ENCODE peak calls at places on chromosomes 16 and 17, in five cellular contexts. One of them, this sample, is unnamed.

GRCh38 chr16:5018791-5019190 is 14.9 kb downstream of the NAGPA start:
- DNase-seq in GM12878: no peak
- DNase-seq in SK-N-SH: no peak
- DNase-seq in K562: no peak
- DNase-seq in HepG2: no peak
- DNase-seq in this sample: no peak

GRCh38 chr17:7102421-7102820 is 12.2 kb downstream of the ASGR2 start:
- DNase-seq in SK-N-SH: no peak
- DNase-seq in HepG2: no peak
- DNase-seq in K562: no peak
- DNase-seq in GM12878: no peak
- DNase-seq in this sample: no peak

GRCh38 chr16:80694950-80695471 is 109.4 kb downstream of the CDYL2 start:
- DNase-seq in HepG2: no peak
- DNase-seq in GM12878: no peak
- DNase-seq in K562: no peak
- DNase-seq in SK-N-SH: no peak
- DNase-seq in this sample: no peak

GRCh38 chr16:2838928-2839327 is 8.8 kb downstream of the ZG16B start:
- DNase-seq in K562: peak; percentile 76
- DNase-seq in SK-N-SH: peak; percentile 90
- DNase-seq in GM12878: no peak
- DNase-seq in HepG2: peak; percentile 72
- DNase-seq in this sample: peak; percentile 51

GRCh38 chr16:48676836-48677235 is 66.9 kb upstream of the N4BP1 start:
- DNase-seq in SK-N-SH: no peak
- DNase-seq in HepG2: no peak
- DNase-seq in GM12878: no peak
- DNase-seq in K562: no peak
- DNase-seq in this sample: peak; percentile 10

GRCh38 chr17:17063546-17064122 is 21.4 kb downstream of the MPRIP start:
- DNase-seq in SK-N-SH: no peak
- DNase-seq in K562: no peak
- DNase-seq in GM12878: no peak
- DNase-seq in HepG2: no peak
- DNase-seq in this sample: peak; percentile 52

GRCh38 chr17:4247981-4248388 is 15.8 kb downstream of the ANKFY1 start:
- DNase-seq in SK-N-SH: no peak
- DNase-seq in K562: peak; percentile 29
- DNase-seq in GM12878: no peak
- DNase-seq in HepG2: peak; percentile 55
- DNase-seq in this sample: no peak

GRCh38 chr16:1305823-1306222 is 3.6 kb upstream of the UBE2I start:
- DNase-seq in SK-N-SH: no peak
- DNase-seq in HepG2: no peak
- DNase-seq in GM12878: no peak
- DNase-seq in K562: no peak
- DNase-seq in this sample: no peak

GRCh38 chr16:85990861-85991301 is 91.9 kb downstream of the IRF8 start:
- DNase-seq in K562: no peak
- DNase-seq in GM12878: peak; percentile 68
- DNase-seq in SK-N-SH: no peak
- DNase-seq in HepG2: no peak
- DNase-seq in this sample: no peak

GRCh38 chr17:35612924-35613521 is 25.9 kb downstream of the AP2B1 start:
- DNase-seq in K562: peak; percentile 28
- DNase-seq in HepG2: peak; percentile 48
- DNase-seq in GM12878: no peak
- DNase-seq in SK-N-SH: peak; percentile 52
- DNase-seq in this sample: peak; percentile 40

GRCh38 chr17:62892870-62893338 is 73.1 kb upstream of the TANC2 start:
- DNase-seq in SK-N-SH: no peak
- DNase-seq in HepG2: peak; percentile 20
- DNase-seq in K562: no peak
- DNase-seq in GM12878: no peak
- DNase-seq in this sample: peak; percentile 63

GRCh38 chr17:1515640-1516402 is 591 bp downstream of the INPP5K start:
- DNase-seq in GM12878: peak; percentile 70
- DNase-seq in HepG2: peak; percentile 71
- DNase-seq in SK-N-SH: peak; percentile 70
- DNase-seq in K562: no peak
- DNase-seq in this sample: no peak

GRCh38 chr17:71260366-71260765 is 860.5 kb upstream of the SOX9 start:
- DNase-seq in SK-N-SH: no peak
- DNase-seq in K562: no peak
- DNase-seq in GM12878: no peak
- DNase-seq in HepG2: no peak
- DNase-seq in this sample: no peak

GRCh38 chr16:82855471-82855870 is 228.7 kb downstream of the CDH13 start:
- DNase-seq in SK-N-SH: no peak
- DNase-seq in HepG2: no peak
- DNase-seq in K562: no peak
- DNase-seq in GM12878: no peak
- DNase-seq in this sample: no peak

GRCh38 chr16:46607529-46607928 is 13.7 kb downstream of the SHCBP1 start:
- DNase-seq in GM12878: no peak
- DNase-seq in K562: peak; percentile 30
- DNase-seq in SK-N-SH: no peak
- DNase-seq in HepG2: peak; percentile 55
- DNase-seq in this sample: no peak

GRCh38 chr17:28189667-28190066 is 129.3 kb upstream of the TMEM97 start:
- DNase-seq in SK-N-SH: no peak
- DNase-seq in HepG2: no peak
- DNase-seq in K562: no peak
- DNase-seq in GM12878: no peak
- DNase-seq in this sample: no peak

GRCh38 chr16:64397945-64398508 is 723.8 kb downstream of the CDH11 start:
- DNase-seq in K562: no peak
- DNase-seq in HepG2: no peak
- DNase-seq in GM12878: no peak
- DNase-seq in SK-N-SH: no peak
- DNase-seq in this sample: no peak

GRCh38 chr16:63702981-63703590 is 1418.8 kb downstream of the CDH11 start:
- DNase-seq in GM12878: no peak
- DNase-seq in HepG2: peak; percentile 21
- DNase-seq in K562: no peak
- DNase-seq in SK-N-SH: no peak
- DNase-seq in this sample: no peak

GRCh38 chr16:87527055-87527724 is 34.4 kb upstream of the ZCCHC14 start:
- DNase-seq in SK-N-SH: no peak
- DNase-seq in GM12878: no peak
- DNase-seq in K562: no peak
- DNase-seq in HepG2: no peak
- DNase-seq in this sample: no peak

GRCh38 chr17:28038802-28039600 is 3.5 kb upstream of the NLK start:
- DNase-seq in HepG2: no peak
- DNase-seq in GM12878: no peak
- DNase-seq in K562: no peak
- DNase-seq in SK-N-SH: no peak
- DNase-seq in this sample: no peak

GRCh38 chr17:77772899-77773358 is 185.6 kb upstream of the TNRC6C start:
- DNase-seq in HepG2: no peak
- DNase-seq in GM12878: no peak
- DNase-seq in K562: no peak
- DNase-seq in SK-N-SH: peak; percentile 76
- DNase-seq in this sample: no peak

GRCh38 chr16:55030944-55031343 is 100.3 kb downstream of the IRX5 start:
- DNase-seq in K562: no peak
- DNase-seq in HepG2: no peak
- DNase-seq in SK-N-SH: no peak
- DNase-seq in GM12878: no peak
- DNase-seq in this sample: no peak

GRCh38 chr17:73532441-73532901 is 111.8 kb downstream of the SDK2 start:
- DNase-seq in HepG2: no peak
- DNase-seq in SK-N-SH: peak; percentile 88
- DNase-seq in K562: no peak
- DNase-seq in GM12878: no peak
- DNase-seq in this sample: no peak

GRCh38 chr17:49361902-49362722 is at the start of gene ZNF652:
- DNase-seq in K562: peak; percentile 98
- DNase-seq in SK-N-SH: peak; percentile 100
- DNase-seq in GM12878: peak; percentile 65
- DNase-seq in HepG2: peak; percentile 96
- DNase-seq in this sample: peak; percentile 89

GRCh38 chr17:77535892-77536291 is 395.1 kb downstream of the SEC14L1 start:
- DNase-seq in HepG2: no peak
- DNase-seq in K562: peak; percentile 32
- DNase-seq in GM12878: no peak
- DNase-seq in SK-N-SH: no peak
- DNase-seq in this sample: no peak

GRCh38 chr16:10497132-10498088 is 83.0 kb downstream of the EMP2 start:
- DNase-seq in SK-N-SH: no peak
- DNase-seq in HepG2: no peak
- DNase-seq in K562: peak; percentile 51
- DNase-seq in GM12878: no peak
- DNase-seq in this sample: no peak

GRCh38 chr16:1863681-1864460 is 8.1 kb downstream of the MEIOB start:
- DNase-seq in K562: no peak
- DNase-seq in GM12878: no peak
- DNase-seq in HepG2: no peak
- DNase-seq in SK-N-SH: peak; percentile 44
- DNase-seq in this sample: no peak

GRCh38 chr16:85650864-85651811 is 37.6 kb downstream of the GINS2 start:
- DNase-seq in HepG2: no peak
- DNase-seq in SK-N-SH: peak; percentile 86
- DNase-seq in K562: no peak
- DNase-seq in GM12878: no peak
- DNase-seq in this sample: no peak

GRCh38 chr17:79631640-79632431 is 21.0 kb upstream of the RBFOX3 start:
- DNase-seq in HepG2: no peak
- DNase-seq in K562: no peak
- DNase-seq in GM12878: no peak
- DNase-seq in SK-N-SH: peak; percentile 24
- DNase-seq in this sample: no peak

GRCh38 chr17:33501185-33501584 is 208.1 kb upstream of the ASIC2 start:
- DNase-seq in HepG2: no peak
- DNase-seq in GM12878: no peak
- DNase-seq in K562: no peak
- DNase-seq in SK-N-SH: no peak
- DNase-seq in this sample: no peak

GRCh38 chr16:31200821-31201510 is 1.6 kb downstream of the PYCARD start:
- DNase-seq in HepG2: no peak
- DNase-seq in GM12878: no peak
- DNase-seq in K562: no peak
- DNase-seq in SK-N-SH: no peak
- DNase-seq in this sample: peak; percentile 81

GRCh38 chr16:46673320-46674013 is 15.5 kb downstream of the VPS35 start:
- DNase-seq in HepG2: peak; percentile 79
- DNase-seq in GM12878: peak; percentile 27
- DNase-seq in K562: peak; percentile 78
- DNase-seq in SK-N-SH: peak; percentile 75
- DNase-seq in this sample: no peak

GRCh38 chr17:42116705-42117396 is 4.3 kb downstream of the KAT2A start:
- DNase-seq in HepG2: peak; percentile 85
- DNase-seq in SK-N-SH: peak; percentile 87
- DNase-seq in GM12878: no peak
- DNase-seq in K562: peak; percentile 63
- DNase-seq in this sample: peak; percentile 84

GRCh38 chr16:58862334-58863024 is 128.4 kb upstream of the GOT2 start:
- DNase-seq in GM12878: no peak
- DNase-seq in HepG2: no peak
- DNase-seq in K562: no peak
- DNase-seq in SK-N-SH: no peak
- DNase-seq in this sample: no peak

GRCh38 chr17:1107777-1108559 is 71.8 kb downstream of the ABR start:
- DNase-seq in SK-N-SH: no peak
- DNase-seq in GM12878: no peak
- DNase-seq in K562: no peak
- DNase-seq in HepG2: no peak
- DNase-seq in this sample: no peak

GRCh38 chr16:70304892-70305448 is 6.0 kb downstream of the DDX19B start:
- DNase-seq in K562: no peak
- DNase-seq in SK-N-SH: no peak
- DNase-seq in GM12878: no peak
- DNase-seq in HepG2: no peak
- DNase-seq in this sample: no peak

GRCh38 chr17:67377727-67378443 is 804 bp downstream of the PITPNC1 start:
- DNase-seq in K562: peak; percentile 60
- DNase-seq in SK-N-SH: peak; percentile 88
- DNase-seq in GM12878: no peak
- DNase-seq in HepG2: no peak
- DNase-seq in this sample: no peak
- TF ChIP-seq GABPA in K562: no peak
- TF ChIP-seq GABPA in SK-N-SH: no peak
- TF ChIP-seq GABPA in GM12878: no peak
- TF ChIP-seq GABPA in HepG2: no peak
- TF ChIP-seq GABPA in this sample: no peak

DNA sequence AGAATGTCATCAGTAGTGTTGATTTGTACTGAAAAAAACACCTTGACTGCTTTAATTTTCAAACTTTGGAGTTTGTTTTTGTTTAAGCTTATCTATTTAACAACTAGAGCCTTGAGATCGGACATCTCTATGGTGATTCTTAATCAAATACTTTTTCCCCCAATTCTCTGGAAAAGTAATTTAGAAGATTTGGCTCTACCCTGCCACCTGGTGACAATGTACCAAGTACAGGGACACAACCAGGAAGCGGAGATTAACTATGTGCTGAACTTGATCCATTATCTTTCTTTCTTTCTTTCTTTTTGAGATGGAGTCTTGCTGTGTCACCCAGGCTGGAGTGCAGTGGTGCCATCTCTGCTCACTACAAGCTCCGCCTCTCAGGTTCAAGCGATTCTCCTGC is 30.8 kb downstream of the USP43 start:
- DNase-seq in HepG2: peak; percentile 8
- DNase-seq in GM12878: no peak
- DNase-seq in K562: no peak
- DNase-seq in SK-N-SH: no peak
- DNase-seq in this sample: no peak
- TF ChIP-seq CTCF in HepG2: peak; percentile 35
- TF ChIP-seq CTCF in GM12878: no peak
- TF ChIP-seq CTCF in K562: no peak
- TF ChIP-seq CTCF in SK-N-SH: peak; percentile 26
- TF ChIP-seq CTCF in this sample: no peak

GRCh38 chr17:44901323-44901965 is 2.2 kb upstream of the EFTUD2 start:
- DNase-seq in SK-N-SH: no peak
- DNase-seq in GM12878: no peak
- DNase-seq in K562: no peak
- DNase-seq in HepG2: no peak
- DNase-seq in this sample: peak; percentile 91
- TF ChIP-seq REST in SK-N-SH: no peak
- TF ChIP-seq REST in GM12878: no peak
- TF ChIP-seq REST in K562: no peak
- TF ChIP-seq REST in HepG2: no peak
- TF ChIP-seq REST in this sample: no peak

GRCh38 chr17:65787503-65787902 is 226.1 kb upstream of the AXIN2 start:
- DNase-seq in K562: no peak
- DNase-seq in GM12878: no peak
- DNase-seq in SK-N-SH: no peak
- DNase-seq in HepG2: no peak
- DNase-seq in this sample: no peak

GRCh38 chr17:65786479-65786878 is 225.0 kb upstream of the AXIN2 start:
- DNase-seq in K562: no peak
- DNase-seq in HepG2: peak; percentile 30
- DNase-seq in SK-N-SH: no peak
- DNase-seq in GM12878: no peak
- DNase-seq in this sample: no peak

GRCh38 chr17:65785109-65785508 is 223.7 kb upstream of the AXIN2 start:
- DNase-seq in K562: no peak
- DNase-seq in GM12878: no peak
- DNase-seq in SK-N-SH: no peak
- DNase-seq in HepG2: peak; percentile 95
- DNase-seq in this sample: peak; percentile 4

GRCh38 chr17:65783845-65784334 is 222.4 kb upstream of the AXIN2 start:
- DNase-seq in GM12878: no peak
- DNase-seq in SK-N-SH: no peak
- DNase-seq in HepG2: peak; percentile 90
- DNase-seq in K562: no peak
- DNase-seq in this sample: no peak
- TF ChIP-seq GABPA in GM12878: no peak
- TF ChIP-seq GABPA in SK-N-SH: no peak
- TF ChIP-seq GABPA in HepG2: no peak
- TF ChIP-seq GABPA in K562: no peak
- TF ChIP-seq GABPA in this sample: no peak

This sample was measured in HL-60.